ENCODE peak calls at places on chromosomes 4 and X, in five cellular contexts. A, I, J, H and G are unnamed samples.

GRCh38 chr4:166078956-166079355 is 205.9 kb downstream of the TLL1 start:
- DNase-seq in A (peak), H (no peak), I (no peak), J (no peak), G (no peak)

GRCh38 chr4:84058201-84058600 is 440.9 kb downstream of the NKX6-1 start:
- DNase-seq in I (no peak), A (no peak), J (no peak), H (no peak), G (no peak)

GRCh38 chr4:25088342-25088952 is 57.7 kb upstream of the LGI2 start:
- DNase-seq in A (no peak), I (no peak), J (no peak), H (no peak), G (no peak)

GRCh38 chr4:2932561-2932950 is 30.6 kb downstream of the NOP14 start:
- DNase-seq in H (peak), A (no peak), I (no peak), J (no peak), G (no peak)

GRCh38 chr4:55386073-55386472 is 9.7 kb upstream of the TMEM165 start:
- DNase-seq in J (no peak), H (peak), I (no peak), A (peak), G (peak)

GRCh38 chr4:48557478-48557877 is 67.4 kb downstream of the ZAR1 start:
- DNase-seq in J (no peak), A (no peak), H (peak), I (no peak), G (peak)

GRCh38 chr4:6200011-6200921 is at the start of gene JAKMIP1:
- DNase-seq in J (no peak), H (peak), A (peak), I (peak), G (peak)

GRCh38 chr4:151407466-151408379 is 1.3 kb upstream of the FHIP1A start:
- DNase-seq in H (peak), J (no peak), I (no peak), A (peak), G (no peak)

GRCh38 chr4:136395212-136395722 is 1137.0 kb downstream of the PCDH18 start:
- DNase-seq in J (no peak), A (no peak), H (peak), I (no peak), G (no peak)

GRCh38 chr4:38965866-38966265 is 66.3 kb downstream of the TMEM156 start:
- DNase-seq in H (no peak), A (no peak), I (no peak), J (no peak), G (no peak)

GRCh38 chr4:38967260-38968095 is 64.7 kb downstream of the TMEM156 start:
- DNase-seq in A (peak), H (no peak), I (no peak), J (no peak), G (peak)

GRCh38 chr4:38964942-38965775 is 67.0 kb downstream of the TMEM156 start:
- DNase-seq in H (no peak), A (no peak), J (no peak), I (no peak), G (no peak)

DNA sequence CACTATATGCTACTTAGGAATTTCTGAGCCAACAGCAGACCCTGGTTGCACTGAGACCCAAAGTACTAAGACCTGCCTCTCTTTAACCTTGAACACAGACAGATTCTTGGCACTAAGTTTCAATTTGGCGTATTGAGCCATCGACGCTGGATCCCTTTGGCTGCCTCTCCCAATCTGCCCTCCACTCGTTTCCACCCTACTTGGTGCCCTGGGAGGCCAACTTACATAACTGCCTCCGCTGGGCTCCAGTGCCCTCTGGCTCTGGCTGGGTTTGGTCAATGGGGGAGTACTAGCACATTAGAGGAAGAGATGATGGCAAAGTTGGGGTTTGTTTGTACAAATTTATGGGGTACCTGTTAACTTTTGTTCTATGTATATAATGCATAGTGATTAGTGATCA is 63.5 kb downstream of the TMEM156 start:
- DNase-seq in J (no peak), H (no peak), A (no peak), I (no peak), G (no peak)
- H2BK12ac ChIP-seq in J (no peak), H (no peak), A (no peak), I (no peak), G (no peak)

DNA sequence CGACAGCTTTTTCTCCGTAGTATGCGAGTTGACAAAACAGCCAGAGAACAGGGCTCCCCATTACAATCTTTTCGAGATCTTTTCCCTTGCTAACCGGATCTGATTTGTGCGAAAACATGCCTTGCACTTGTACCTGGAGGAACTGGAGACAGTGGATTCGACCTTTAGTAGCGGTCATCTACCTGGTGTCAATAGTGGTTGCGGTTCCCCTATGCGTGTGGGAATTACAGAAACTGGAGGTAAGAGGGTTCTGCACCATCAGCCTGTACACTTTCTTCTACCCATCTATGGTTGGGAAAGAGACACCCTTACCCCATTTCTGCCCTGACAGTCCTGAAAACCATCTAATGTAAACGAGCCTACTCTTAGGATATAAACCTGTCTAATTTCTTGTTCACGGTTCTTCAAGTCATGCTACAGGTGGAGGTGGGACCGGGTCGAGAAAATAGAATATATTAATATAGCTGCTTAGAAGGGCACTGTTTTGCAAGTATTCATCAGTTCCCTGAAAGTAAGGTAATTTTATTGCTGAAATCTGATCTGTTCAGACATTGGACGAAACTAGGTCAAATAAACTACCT is 734 bp downstream of the TMEM184C start:
- DNase-seq in A (no peak), I (no peak), J (no peak), H (no peak), G (no peak)
- H3K14ac ChIP-seq in A (no peak), I (no peak), J (no peak), H (no peak), G (peak)

GRCh38 chr4:39731908-39732307 is 34.0 kb downstream of the UBE2K start:
- DNase-seq in A (no peak), H (no peak), I (no peak), J (no peak), G (no peak)

GRCh38 chr4:39732728-39733127 is 34.8 kb downstream of the UBE2K start:
- DNase-seq in I (no peak), A (peak), H (no peak), J (no peak), G (no peak)

GRCh38 chr4:39729557-39729956 is 31.6 kb downstream of the UBE2K start:
- DNase-seq in A (no peak), H (no peak), I (no peak), J (no peak), G (peak)

GRCh38 chr4:39730067-39730466 is 32.1 kb downstream of the UBE2K start:
- DNase-seq in I (no peak), H (no peak), J (no peak), A (peak), G (peak)
- H2BK12ac ChIP-seq in I (no peak), H (no peak), J (no peak), A (no peak), G (no peak)

GRCh38 chr4:176272799-176273198 is 3.8 kb upstream of the ASB5 start:
- DNase-seq in J (no peak), A (no peak), H (no peak), I (no peak), G (no peak)
- H3K14ac ChIP-seq in J (no peak), A (no peak), H (no peak), I (no peak), G (no peak)

DNA sequence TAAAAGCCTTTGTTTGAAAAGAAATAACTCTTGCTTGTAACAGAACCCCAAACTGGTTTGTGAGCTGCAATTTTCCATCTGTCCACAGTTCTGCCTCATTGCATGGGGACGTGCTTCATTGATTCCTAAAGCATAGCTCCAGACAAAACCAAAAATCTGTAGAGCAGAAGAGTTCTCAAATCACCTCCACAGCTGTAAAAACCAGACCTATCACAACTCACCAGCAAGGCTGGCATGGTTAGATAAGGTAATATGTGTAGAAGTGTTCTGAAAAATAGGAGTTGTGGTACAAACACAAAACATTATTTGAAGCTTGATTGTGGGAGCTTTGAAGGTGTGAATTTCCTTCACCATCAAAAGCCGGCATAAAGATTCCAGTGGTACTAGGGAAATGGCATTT is 12.5 kb upstream of the RAB28 start:
- DNase-seq in H (no peak), J (no peak), I (no peak), A (no peak), G (no peak)
- H2BK12ac ChIP-seq in H (no peak), J (no peak), I (no peak), A (no peak), G (no peak)

GRCh38 chrX:39399387-39399786 is 598.1 kb downstream of the MID1IP1 start:
- DNase-seq in I (no peak), H (no peak), J (no peak), A (no peak), G (no peak)
- H3K14ac ChIP-seq in I (no peak), H (no peak), J (no peak), A (no peak), G (no peak)

GRCh38 chrX:318739-319578 is at the start of gene GTPBP6:
- DNase-seq in A (peak), H (peak), J (peak), I (peak), G (peak)
- H2BK12ac ChIP-seq in A (no peak), H (no peak), J (no peak), I (no peak), G (peak)

GRCh38 chr4:184538023-184538599 is 63.8 kb upstream of the IRF2 start:
- DNase-seq in H (no peak), A (peak), I (peak), J (no peak), G (peak)
- H3K14ac ChIP-seq in H (no peak), A (no peak), I (no peak), J (no peak), G (no peak)